ENCODE peak calls at places on chromosome 12, in four cellular contexts. E, O, Z and Q are unnamed samples.

GRCh38 chr12:38053655-38054464 is 262.7 kb upstream of the ALG10B start:
- DNase-seq in E (no peak), Z (no peak), O (no peak), Q (peak)

GRCh38 chr12:70353780-70354640 is 12.1 kb upstream of the KCNMB4 start:
- DNase-seq in O (no peak), E (no peak), Z (no peak), Q (no peak)

GRCh38 chr12:57744194-57744776 is 554 bp upstream of the TSPAN31 start:
- DNase-seq in Z (no peak), O (peak), E (peak), Q (no peak)

GRCh38 chr12:22206111-22206728 is 128.3 kb downstream of the ST8SIA1 start:
- DNase-seq in E (no peak), O (no peak), Z (no peak), Q (peak)

GRCh38 chr12:9667403-9667802 is 2.1 kb upstream of the CLEC2D start:
- DNase-seq in O (no peak), E (peak), Z (no peak), Q (no peak)

GRCh38 chr12:65532744-65533143 is 254.3 kb downstream of the MSRB3 start:
- DNase-seq in O (no peak), E (peak), Z (peak), Q (peak)

GRCh38 chr12:75892779-75893408 is 138.7 kb downstream of the PHLDA1 start:
- DNase-seq in E (peak), Z (peak), O (no peak), Q (peak)

GRCh38 chr12:2335109-2335508 is 282.3 kb downstream of the CACNA1C start:
- DNase-seq in E (no peak), Z (no peak), O (no peak), Q (no peak)

GRCh38 chr12:92538970-92539749 is 163.6 kb upstream of the PLEKHG7 start:
- DNase-seq in O (peak), Z (peak), E (peak), Q (peak)

GRCh38 chr12:96471368-96472040 is 17.9 kb upstream of the CFAP54 start:
- DNase-seq in O (no peak), Z (no peak), E (peak), Q (peak)

GRCh38 chr12:63066782-63067181 is 84.2 kb downstream of the AVPR1A start:
- DNase-seq in E (no peak), Z (no peak), O (no peak), Q (no peak)

GRCh38 chr12:57276935-57277563 is 26.1 kb upstream of the STAC3 start:
- DNase-seq in O (peak), E (peak), Z (no peak), Q (peak)

GRCh38 chr12:62934799-62935674 is at the start of gene PPM1H:
- DNase-seq in E (peak), Z (no peak), O (peak), Q (peak)

GRCh38 chr12:24661657-24662096 is 287.2 kb downstream of the BCAT1 start:
- DNase-seq in O (no peak), Z (peak), E (peak), Q (peak)

GRCh38 chr12:82896286-82896685 is 209.6 kb downstream of the TMTC2 start:
- DNase-seq in Z (no peak), E (no peak), O (no peak), Q (no peak)

GRCh38 chr12:4806439-4807115 is 86.4 kb downstream of the GALNT8 start:
- DNase-seq in Z (no peak), O (no peak), E (no peak), Q (peak)

GRCh38 chr12:104693493-104693892 is 236.7 kb downstream of the CHST11 start:
- DNase-seq in O (no peak), Z (no peak), E (no peak), Q (no peak)

GRCh38 chr12:4809013-4809448 is 88.8 kb downstream of the GALNT8 start:
- DNase-seq in E (no peak), Z (no peak), O (no peak), Q (no peak)

GRCh38 chr12:73390256-73390655 is 1118.1 kb downstream of the TRHDE start:
- DNase-seq in O (no peak), Z (no peak), E (no peak), Q (no peak)

GRCh38 chr12:131574397-131574775 is 136.5 kb upstream of the SFSWAP start:
- DNase-seq in Z (no peak), E (no peak), O (no peak), Q (no peak)

GRCh38 chr12:131572626-131573025 is 138.3 kb upstream of the SFSWAP start:
- DNase-seq in E (no peak), O (no peak), Z (no peak), Q (no peak)

GRCh38 chr12:131578828-131579227 is 132.1 kb upstream of the SFSWAP start:
- DNase-seq in O (no peak), E (no peak), Z (no peak), Q (no peak)

GRCh38 chr12:131573631-131574396 is 137.1 kb upstream of the SFSWAP start:
- DNase-seq in O (no peak), Z (no peak), E (no peak), Q (no peak)

DNA sequence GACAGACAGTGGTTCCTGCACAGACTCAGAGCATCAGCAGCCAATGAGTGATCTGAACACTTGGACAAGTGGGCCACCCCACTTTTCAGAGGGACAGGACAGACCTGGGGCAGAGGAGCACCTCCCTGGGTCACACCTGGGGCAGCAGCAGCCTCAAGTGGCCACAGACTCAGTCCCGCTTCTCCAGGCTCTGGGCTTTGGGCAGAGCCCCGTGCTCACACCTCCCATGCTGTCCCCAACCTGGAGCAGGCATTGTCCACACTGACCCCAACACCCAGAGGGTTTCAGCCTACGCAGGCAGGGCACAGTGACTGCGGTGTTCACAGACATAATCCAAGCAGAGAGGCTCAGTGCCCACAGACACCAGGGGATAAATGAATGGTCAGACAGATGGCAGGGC is 135.5 kb upstream of the SFSWAP start:
- DNase-seq in E (no peak), Z (no peak), O (no peak), Q (no peak)
- TF ChIP-seq CTCF in E (no peak), Z (no peak), O (no peak), Q (no peak)

GRCh38 chr12:59080101-59080500 is 159.8 kb upstream of the LRIG3 start:
- DNase-seq in O (no peak), Z (no peak), E (no peak), Q (peak)
- H3K4me3 ChIP-seq in O (no peak), Z (no peak), E (no peak), Q (no peak)

GRCh38 chr12:109345428-109345827 is 2.3 kb upstream of the MYO1H start:
- DNase-seq in E (no peak), Z (no peak), O (no peak), Q (no peak)

GRCh38 chr12:109347579-109347978 is at the start of gene MYO1H:
- DNase-seq in O (no peak), Z (no peak), E (no peak), Q (no peak)

DNA sequence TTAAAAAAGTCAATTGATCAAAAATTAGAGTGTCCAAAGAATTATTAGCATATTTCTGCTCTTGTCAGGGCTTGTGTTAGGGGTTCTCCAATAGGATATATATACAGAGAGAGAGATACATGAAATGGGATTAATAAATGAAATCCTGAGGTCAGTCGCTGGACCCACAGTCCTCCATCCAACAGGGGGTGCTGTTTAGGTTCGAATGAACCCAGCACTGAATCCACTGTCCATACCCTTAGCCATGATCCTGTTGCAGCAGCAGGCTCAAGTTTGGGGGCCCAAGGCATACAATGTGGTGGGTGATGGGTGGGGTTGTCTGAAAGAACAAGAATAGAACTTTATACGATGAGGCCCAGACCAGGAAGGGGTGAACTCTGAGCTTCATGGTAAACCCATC is 780 bp upstream of the MYO1H start:
- DNase-seq in E (no peak), Z (no peak), O (no peak), Q (no peak)
- TF ChIP-seq CTCF in E (no peak), Z (peak), O (no peak), Q (peak)

DNA sequence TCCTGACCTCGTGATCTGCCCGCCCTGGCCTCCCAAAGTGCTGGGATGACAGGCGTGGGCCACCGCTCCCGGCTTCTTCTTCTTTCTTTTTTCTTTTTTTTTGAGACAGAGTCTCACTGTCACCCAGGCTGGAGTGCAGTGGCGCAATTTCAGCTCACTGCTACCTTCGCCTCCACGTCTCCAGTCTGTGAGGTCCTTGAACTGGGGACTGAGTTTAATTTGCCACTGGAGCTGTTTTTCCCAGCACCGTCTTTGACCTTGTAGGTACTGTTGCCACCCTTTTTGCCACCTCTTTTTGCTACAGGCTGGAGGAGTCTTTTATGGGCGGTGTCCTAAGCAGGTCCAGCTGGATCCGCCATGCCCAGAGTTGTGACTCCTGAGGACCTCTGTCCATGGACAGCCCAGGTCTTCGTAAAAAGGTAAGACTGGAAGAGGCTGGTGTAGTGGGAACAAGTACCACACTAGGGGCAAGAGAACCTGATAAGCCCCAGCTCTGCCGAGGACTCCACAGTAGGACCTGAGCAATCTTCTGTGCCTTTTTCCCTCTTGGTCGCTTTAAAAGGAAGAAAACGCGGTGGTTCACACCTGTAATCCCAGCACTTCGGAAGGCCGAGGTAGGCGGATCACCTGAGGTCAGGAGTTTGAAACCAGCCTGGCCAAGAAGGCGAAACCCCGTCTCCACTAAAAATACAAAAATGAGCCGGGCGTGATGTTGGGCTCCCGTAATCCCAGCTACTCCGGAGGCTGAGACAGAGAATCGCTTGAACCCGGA is 976 bp downstream of the RNU4-2 start:
- DNase-seq in E (no peak), Z (no peak), O (no peak), Q (peak)
- H3K4me3 ChIP-seq in E (peak), Z (peak), O (peak), Q (peak)

GRCh38 chr12:132152411-132152821 is 8.2 kb downstream of the NOC4L start:
- DNase-seq in E (no peak), Z (no peak), O (no peak), Q (no peak)
- TF ChIP-seq CTCF in E (no peak), Z (no peak), O (no peak), Q (no peak)